ENCODE peak calls at places on chromosomes 4 and X, in five cellular contexts. One of them, this sample, is unnamed.

GRCh38 chr4:2249526-2249991 is 7.6 kb upstream of the HAUS3 start:
- DNase-seq in T-helper 2 cell: peak; percentile 3
- DNase-seq in RCC 7860: no peak
- DNase-seq in heart right ventricle: no peak
- DNase-seq in AG04449: no peak
- DNase-seq in this sample: no peak

GRCh38 chrX:10199212-10199611 is 42.4 kb downstream of the CLCN4 start:
- DNase-seq in RCC 7860: no peak
- DNase-seq in AG04449: no peak
- DNase-seq in heart right ventricle: no peak
- DNase-seq in T-helper 2 cell: no peak
- DNase-seq in this sample: no peak

GRCh38 chrX:136906921-136907510 is 26.5 kb upstream of the RBMX start:
- DNase-seq in RCC 7860: no peak
- DNase-seq in heart right ventricle: no peak
- DNase-seq in T-helper 2 cell: no peak
- DNase-seq in AG04449: no peak
- DNase-seq in this sample: no peak

GRCh38 chr4:37891221-37892159 is 606 bp downstream of the TBC1D1 start:
- DNase-seq in T-helper 2 cell: peak; percentile 37
- DNase-seq in RCC 7860: no peak
- DNase-seq in AG04449: no peak
- DNase-seq in heart right ventricle: no peak
- DNase-seq in this sample: no peak

GRCh38 chrX:49876750-49877149 is 2.5 kb upstream of the USP27X start:
- DNase-seq in AG04449: no peak
- DNase-seq in T-helper 2 cell: no peak
- DNase-seq in RCC 7860: no peak
- DNase-seq in heart right ventricle: no peak
- DNase-seq in this sample: no peak

GRCh38 chrX:15350329-15350996 is 15.1 kb upstream of the PIGA start:
- DNase-seq in AG04449: no peak
- DNase-seq in heart right ventricle: no peak
- DNase-seq in RCC 7860: no peak
- DNase-seq in T-helper 2 cell: no peak
- DNase-seq in this sample: no peak

GRCh38 chr4:166435449-166435848 is 562.4 kb downstream of the TLL1 start:
- DNase-seq in AG04449: peak; percentile 88
- DNase-seq in heart right ventricle: no peak
- DNase-seq in RCC 7860: peak; percentile 89
- DNase-seq in T-helper 2 cell: no peak
- DNase-seq in this sample: no peak

GRCh38 chr4:37588150-37588549 is 98.0 kb downstream of the RELL1 start:
- DNase-seq in AG04449: no peak
- DNase-seq in heart right ventricle: no peak
- DNase-seq in RCC 7860: peak; percentile 28
- DNase-seq in T-helper 2 cell: no peak
- DNase-seq in this sample: no peak

GRCh38 chr4:8303485-8304281 is 34.1 kb downstream of the HTRA3 start:
- DNase-seq in T-helper 2 cell: no peak
- DNase-seq in RCC 7860: peak; percentile 92
- DNase-seq in AG04449: peak; percentile 54
- DNase-seq in heart right ventricle: no peak
- DNase-seq in this sample: peak; percentile 68

GRCh38 chrX:109537324-109537665 is 651 bp downstream of the NXT2 start:
- DNase-seq in heart right ventricle: no peak
- DNase-seq in T-helper 2 cell: no peak
- DNase-seq in RCC 7860: no peak
- DNase-seq in AG04449: no peak
- DNase-seq in this sample: no peak

GRCh38 chr4:123102897-123103489 is 180.6 kb upstream of the NUDT6 start:
- DNase-seq in T-helper 2 cell: no peak
- DNase-seq in AG04449: peak; percentile 26
- DNase-seq in heart right ventricle: no peak
- DNase-seq in RCC 7860: peak; percentile 24
- DNase-seq in this sample: no peak

GRCh38 chr4:184248216-184248615 is 30.5 kb upstream of the ENPP6 start:
- DNase-seq in T-helper 2 cell: no peak
- DNase-seq in AG04449: no peak
- DNase-seq in heart right ventricle: no peak
- DNase-seq in RCC 7860: no peak
- DNase-seq in this sample: no peak

GRCh38 chrX:768596-768995 is 138.0 kb downstream of the SHOX start:
- DNase-seq in T-helper 2 cell: no peak
- DNase-seq in heart right ventricle: no peak
- DNase-seq in RCC 7860: no peak
- DNase-seq in AG04449: no peak
- DNase-seq in this sample: no peak

GRCh38 chr4:13523105-13523477 is 21.2 kb downstream of the NKX3-2 start:
- DNase-seq in T-helper 2 cell: no peak
- DNase-seq in heart right ventricle: no peak
- DNase-seq in RCC 7860: no peak
- DNase-seq in AG04449: no peak
- DNase-seq in this sample: no peak

GRCh38 chrX:153624196-153625091 is 22.6 kb upstream of the DUSP9 start:
- DNase-seq in heart right ventricle: no peak
- DNase-seq in AG04449: no peak
- DNase-seq in RCC 7860: no peak
- DNase-seq in T-helper 2 cell: no peak
- DNase-seq in this sample: no peak

GRCh38 chr4:112938461-112939058 is 110.9 kb upstream of the ANK2 start:
- DNase-seq in AG04449: peak; percentile 7
- DNase-seq in RCC 7860: peak; percentile 23
- DNase-seq in T-helper 2 cell: no peak
- DNase-seq in heart right ventricle: no peak
- DNase-seq in this sample: no peak

GRCh38 chr4:91113130-91113706 is 986.0 kb downstream of the CCSER1 start:
- DNase-seq in RCC 7860: no peak
- DNase-seq in heart right ventricle: no peak
- DNase-seq in T-helper 2 cell: no peak
- DNase-seq in AG04449: no peak
- DNase-seq in this sample: no peak

GRCh38 chr4:104424368-104424921 is 70.2 kb downstream of the CXXC4 start:
- DNase-seq in RCC 7860: no peak
- DNase-seq in AG04449: no peak
- DNase-seq in T-helper 2 cell: no peak
- DNase-seq in heart right ventricle: no peak
- DNase-seq in this sample: no peak

This sample was measured in GM04503.